ENCODE peak calls at places on chromosomes 6 and 20, in eight cellular contexts. D is Panc1, X is choroid plexus epithelial cell, I is H1, R is retinal pigment epithelial cell, S is GM12864, W is spleen, V is Calu3. E is an unnamed sample.

GRCh38 chr20:32727663-32728062 is 15.6 kb downstream of the COMMD7 start:
- DNase-seq in D (no peak), X (peak), I (no peak), R (peak), S (no peak), W (no peak), V (no peak), E (no peak)

GRCh38 chr20:14583413-14583812 is 246.0 kb upstream of the FLRT3 start:
- DNase-seq in D (no peak), X (no peak), I (no peak), R (no peak), S (no peak), W (no peak), V (no peak), E (no peak)

GRCh38 chr20:12660918-12661317 is 347.9 kb upstream of the SPTLC3 start:
- DNase-seq in D (no peak), X (peak), I (peak), R (no peak), S (no peak), W (no peak), V (no peak), E (no peak)

GRCh38 chr6:117145940-117146339 is 119.4 kb upstream of the VGLL2 start:
- DNase-seq in D (no peak), X (no peak), I (no peak), R (no peak), S (no peak), W (no peak), V (no peak), E (no peak)

GRCh38 chr6:148251286-148251685 is 91.4 kb upstream of the SASH1 start:
- DNase-seq in D (no peak), X (peak), I (no peak), R (no peak), S (no peak), W (no peak), V (no peak), E (peak)

GRCh38 chr6:41595166-41595565 is 43.1 kb upstream of the MDFI start:
- DNase-seq in D (no peak), X (no peak), I (no peak), R (no peak), S (no peak), W (no peak), V (no peak), E (no peak)

GRCh38 chr6:57173056-57173885 is 1.1 kb downstream of the BAG2 start:
- DNase-seq in D (peak), X (peak), I (no peak), R (no peak), S (no peak), W (peak), V (peak), E (peak)

GRCh38 chr6:14458669-14459266 is 341.2 kb downstream of the CD83 start:
- DNase-seq in D (no peak), X (peak), I (no peak), R (peak), S (no peak), W (no peak), V (no peak), E (no peak)

GRCh38 chr6:28988536-28989415 is 16.3 kb downstream of the ZNF311 start:
- DNase-seq in D (no peak), X (peak), I (peak), R (no peak), S (no peak), W (peak), V (no peak), E (peak)

GRCh38 chr6:83257791-83258190 is 64.6 kb downstream of the RWDD2A start:
- DNase-seq in D (no peak), X (no peak), I (no peak), R (no peak), S (no peak), W (no peak), V (no peak), E (no peak)

GRCh38 chr6:159169193-159169555 is at the start of gene FNDC1:
- DNase-seq in D (no peak), X (no peak), I (no peak), R (no peak), S (no peak), W (no peak), V (peak), E (peak)

GRCh38 chr6:134826889-134827737 is 122.8 kb downstream of the ALDH8A1 start:
- DNase-seq in D (no peak), X (peak), I (no peak), R (peak), S (peak), W (no peak), V (no peak), E (no peak)

GRCh38 chr6:83546636-83547035 is 34.3 kb downstream of the PRSS35 start:
- DNase-seq in D (no peak), X (peak), I (no peak), R (no peak), S (no peak), W (no peak), V (peak), E (no peak)

GRCh38 chr20:32941155-32941885 is 62.9 kb downstream of the SUN5 start:
- DNase-seq in D (no peak), X (no peak), I (no peak), R (no peak), S (no peak), W (no peak), V (no peak), E (no peak)

GRCh38 chr6:28657756-28658465 is 132.2 kb downstream of the GPX5 start:
- DNase-seq in D (no peak), X (peak), I (no peak), R (peak), S (no peak), W (no peak), V (peak), E (peak)

GRCh38 chr20:19885981-19886665 is 128.1 kb downstream of the RIN2 start:
- DNase-seq in D (no peak), X (no peak), I (no peak), R (no peak), S (no peak), W (no peak), V (peak), E (no peak)

GRCh38 chr6:47083586-47084047 is 41.5 kb upstream of the ADGRF1 start:
- DNase-seq in D (no peak), X (peak), I (no peak), R (no peak), S (no peak), W (peak), V (peak), E (no peak)

GRCh38 chr6:139135578-139136545 is 982 bp downstream of the HECA start:
- DNase-seq in D (no peak), X (peak), I (no peak), R (no peak), S (no peak), W (peak), V (peak), E (peak)

GRCh38 chr6:99276747-99277146 is 72.7 kb downstream of the FAXC start:
- DNase-seq in D (no peak), X (peak), I (no peak), R (no peak), S (no peak), W (no peak), V (no peak), E (no peak)

GRCh38 chr6:148984516-148985056 is 237.8 kb downstream of the UST start:
- DNase-seq in D (no peak), X (peak), I (no peak), R (peak), S (no peak), W (no peak), V (no peak), E (no peak)

GRCh38 chr6:83844170-83844569 is 9.0 kb upstream of the RIPPLY2 start:
- DNase-seq in D (no peak), X (no peak), I (no peak), R (no peak), S (no peak), W (no peak), V (no peak), E (no peak)

GRCh38 chr6:167492096-167492449 is 167.2 kb downstream of the TTLL2 start:
- DNase-seq in D (no peak), X (no peak), I (no peak), R (no peak), S (no peak), W (no peak), V (no peak), E (no peak)

GRCh38 chr20:48843125-48843806 is 15.5 kb upstream of the PREX1 start:
- DNase-seq in D (no peak), X (no peak), I (no peak), R (no peak), S (no peak), W (no peak), V (no peak), E (no peak)

GRCh38 chr6:146944809-146945208 is 259.4 kb upstream of the STXBP5 start:
- DNase-seq in D (no peak), X (no peak), I (no peak), R (no peak), S (no peak), W (no peak), V (no peak), E (no peak)

GRCh38 chr6:20826378-20826777 is 292.1 kb downstream of the CDKAL1 start:
- DNase-seq in D (no peak), X (peak), I (no peak), R (no peak), S (no peak), W (no peak), V (no peak), E (no peak)

GRCh38 chr20:19110866-19111460 is 101.5 kb upstream of the SLC24A3 start:
- DNase-seq in D (no peak), X (no peak), I (no peak), R (no peak), S (no peak), W (no peak), V (no peak), E (no peak)

GRCh38 chr6:139939189-139939979 is 564.9 kb upstream of the CITED2 start:
- DNase-seq in D (no peak), X (no peak), I (no peak), R (no peak), S (no peak), W (no peak), V (no peak), E (no peak)

GRCh38 chr6:10968776-10969175 is 75.3 kb downstream of the ELOVL2 start:
- DNase-seq in D (no peak), X (peak), I (no peak), R (no peak), S (no peak), W (no peak), V (no peak), E (no peak)

GRCh38 chr6:31588871-31589650 is 3.0 kb downstream of the LST1 start:
- DNase-seq in D (no peak), X (no peak), I (no peak), R (no peak), S (no peak), W (no peak), V (no peak), E (no peak)

GRCh38 chr20:51831891-51832675 is 29.8 kb upstream of the SALL4 start:
- DNase-seq in D (no peak), X (peak), I (no peak), R (no peak), S (no peak), W (no peak), V (no peak), E (no peak)

GRCh38 chr6:158474961-158475343 is 84.9 kb upstream of the TMEM181 start:
- DNase-seq in D (peak), X (peak), I (no peak), R (peak), S (no peak), W (no peak), V (peak), E (no peak)

GRCh38 chr6:170189236-170189635 is 101.6 kb downstream of the DLL1 start:
- DNase-seq in D (no peak), X (no peak), I (no peak), R (no peak), S (no peak), W (no peak), V (no peak), E (no peak)

DNA sequence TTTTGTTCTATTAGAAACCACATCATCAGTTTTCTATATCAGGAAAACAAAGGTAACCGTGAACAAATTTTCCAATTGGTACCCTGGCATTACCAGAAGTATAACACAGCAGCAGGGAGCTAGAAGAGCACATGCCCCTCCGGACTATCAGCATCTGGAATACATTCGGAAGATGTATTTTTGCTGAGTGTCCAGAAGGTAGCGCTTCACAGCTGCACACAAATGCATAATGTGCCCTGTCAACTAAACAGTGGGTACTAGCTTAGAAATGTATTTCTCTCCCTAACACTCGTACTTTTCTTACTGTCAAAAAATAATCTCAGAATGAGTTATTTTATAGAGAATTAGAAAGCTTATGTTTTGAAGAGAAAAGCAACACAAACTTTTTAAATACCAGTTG is 77.6 kb downstream of the HUS1B start:
- DNase-seq in D (no peak), X (peak), I (no peak), R (no peak), S (no peak), W (no peak), V (no peak), E (no peak)
- TF ChIP-seq CTCF in D (peak), X (peak), I (no peak), R (peak), S (no peak), W (no peak), V (no peak), E (no peak)

GRCh38 chr20:10094566-10095173 is 59.9 kb downstream of the ANKEF1 start:
- DNase-seq in D (no peak), X (peak), I (no peak), R (no peak), S (no peak), W (no peak), V (no peak), E (no peak)
- TF ChIP-seq CTCF in D (peak), X (peak), I (no peak), R (peak), S (no peak), W (no peak), V (no peak), E (no peak)

GRCh38 chr6:77930945-77931344 is 278.1 kb downstream of the MEI4 start:
- DNase-seq in D (no peak), X (no peak), I (no peak), R (no peak), S (no peak), W (no peak), V (no peak), E (no peak)

GRCh38 chr6:77930382-77930781 is 277.5 kb downstream of the MEI4 start:
- DNase-seq in D (no peak), X (no peak), I (no peak), R (no peak), S (no peak), W (no peak), V (no peak), E (no peak)

DNA sequence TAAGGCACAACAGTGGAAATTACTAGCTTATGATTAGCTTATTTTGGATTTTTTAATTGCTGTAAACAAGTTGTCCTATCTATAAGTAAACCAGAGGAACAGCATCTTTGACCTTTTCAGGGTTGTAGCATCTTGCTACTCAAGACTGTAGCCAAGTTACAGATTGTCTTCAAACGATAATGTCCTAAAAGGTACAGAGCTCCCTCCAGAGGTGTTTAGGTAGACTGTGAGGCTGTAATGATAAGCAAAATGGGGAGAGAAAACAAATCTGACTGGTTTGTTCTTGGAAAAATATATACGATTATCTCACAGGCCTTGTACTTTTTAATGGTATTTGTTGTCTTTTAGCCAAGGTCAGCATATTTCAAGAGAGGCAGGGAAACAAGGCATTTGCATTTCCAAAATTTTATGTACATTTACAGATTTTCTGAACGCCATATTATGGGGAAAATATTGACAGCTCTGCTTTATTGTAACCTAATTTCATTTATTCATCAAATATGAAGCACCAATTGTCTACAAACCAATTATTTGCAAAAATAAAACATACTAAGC is 273.4 kb downstream of the MEI4 start:
- DNase-seq in D (no peak), X (peak), I (no peak), R (no peak), S (no peak), W (no peak), V (no peak), E (no peak)
- TF ChIP-seq CTCF in D (peak), X (peak), I (peak), R (peak), S (no peak), W (no peak), V (no peak), E (no peak)

DNA sequence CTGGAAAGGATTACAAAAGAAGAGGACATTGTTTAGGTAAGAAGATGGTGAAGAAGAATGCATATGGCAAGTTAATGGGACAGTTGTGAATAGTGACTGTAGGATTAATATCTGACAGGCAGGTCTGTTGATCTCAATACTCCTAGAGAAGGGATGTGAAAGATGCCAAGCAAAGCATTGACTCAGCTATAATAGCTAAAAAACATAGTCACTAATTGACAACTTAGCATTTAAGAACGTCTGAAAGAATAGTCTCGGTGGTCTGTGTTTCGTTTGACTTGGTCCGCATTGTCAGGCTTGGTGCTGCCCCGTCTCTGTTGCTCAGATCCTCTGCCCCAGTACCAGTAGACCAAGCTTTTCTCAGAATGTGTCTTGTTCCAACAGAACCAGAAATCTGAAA is 65.9 kb downstream of the HIVEP1 start:
- DNase-seq in D (no peak), X (no peak), I (no peak), R (no peak), S (no peak), W (no peak), V (no peak), E (no peak)
- TF ChIP-seq CTCF in D (no peak), X (no peak), I (no peak), R (no peak), S (no peak), W (no peak), V (no peak), E (no peak)

GRCh38 chr6:72248621-72249020 is 362.3 kb downstream of the RIMS1 start:
- DNase-seq in D (no peak), X (peak), I (no peak), R (no peak), S (no peak), W (no peak), V (no peak), E (no peak)

GRCh38 chr6:72246926-72247325 is 360.6 kb downstream of the RIMS1 start:
- DNase-seq in D (peak), X (peak), I (no peak), R (no peak), S (no peak), W (no peak), V (peak), E (no peak)

GRCh38 chr6:72245565-72245964 is 359.2 kb downstream of the RIMS1 start:
- DNase-seq in D (no peak), X (no peak), I (peak), R (peak), S (no peak), W (no peak), V (no peak), E (no peak)

GRCh38 chr6:72250664-72251063 is 364.3 kb downstream of the RIMS1 start:
- DNase-seq in D (no peak), X (peak), I (no peak), R (no peak), S (no peak), W (no peak), V (no peak), E (no peak)
- TF ChIP-seq CTCF in D (no peak), X (peak), I (no peak), R (no peak), S (no peak), W (no peak), V (no peak), E (no peak)

DNA sequence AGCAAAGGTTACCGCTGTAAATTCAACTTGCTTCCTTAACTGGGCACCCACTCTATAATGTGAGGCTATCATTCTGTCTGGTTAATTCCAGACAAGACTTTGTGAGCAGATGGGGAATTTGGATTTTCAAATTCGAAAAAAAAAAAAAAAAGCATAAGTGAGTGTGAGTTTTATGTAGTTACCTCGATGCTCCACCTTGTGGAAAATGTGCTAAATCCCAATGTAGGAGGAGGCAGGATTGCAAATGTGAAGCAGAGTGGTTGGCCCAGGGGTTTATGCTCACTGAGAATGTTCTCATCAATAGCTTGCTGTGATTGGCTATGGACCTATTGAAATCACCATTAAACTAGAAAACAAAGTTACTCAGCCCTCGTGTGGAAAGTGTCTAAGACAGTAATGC is 150.9 kb upstream of the GMDS start:
- DNase-seq in D (no peak), X (no peak), I (no peak), R (no peak), S (no peak), W (no peak), V (no peak), E (no peak)
- TF ChIP-seq CTCF in D (no peak), X (peak), I (peak), R (no peak), S (no peak), W (no peak), V (no peak), E (no peak)

DNA sequence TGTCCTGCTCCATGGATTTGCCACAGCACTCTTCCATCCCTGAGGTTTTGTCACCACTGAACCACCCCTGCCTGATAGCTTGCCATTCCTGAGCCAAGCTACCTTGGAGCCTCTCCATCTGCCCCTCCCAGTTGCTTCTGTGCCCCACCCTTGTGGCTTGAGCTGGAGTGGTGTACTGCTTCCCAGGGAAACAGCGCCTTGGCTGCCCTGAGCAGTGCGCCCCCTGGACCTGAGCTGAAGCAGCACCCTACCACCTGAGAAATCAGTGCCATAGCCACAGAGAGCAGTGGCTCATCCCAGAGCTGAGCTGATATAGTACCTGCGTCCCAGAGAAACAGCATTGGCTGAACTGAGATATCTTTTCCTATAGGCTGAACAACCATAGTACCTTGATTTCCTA is 40.3 kb downstream of the IL22RA2 start:
- DNase-seq in D (no peak), X (no peak), I (peak), R (no peak), S (no peak), W (no peak), V (no peak), E (no peak)
- TF ChIP-seq CTCF in D (no peak), X (no peak), I (peak), R (no peak), S (no peak), W (no peak), V (no peak), E (no peak)

E was measured in GM20000.